ENCODE peak calls at places on chromosomes 7 and 10, in eight cellular contexts. I is mammary epithelial cell, X is heart right ventricle, S is SK-N-SH, F is tibial nerve, Q is cardiac fibroblast, V is AG10803, Z is lung. D is an unnamed sample.

GRCh38 chr10:71260622-71261325 is 48.4 kb downstream of the UNC5B start:
- DNase-seq in I (peak), X (peak), S (no peak), F (no peak), Q (peak), V (peak), Z (no peak), D (peak)

GRCh38 chr7:116697152-116697551 is 25.2 kb downstream of the MET start:
- DNase-seq in I (no peak), X (no peak), S (no peak), F (no peak), Q (no peak), V (no peak), Z (no peak), D (no peak)

GRCh38 chr10:48623009-48623408 is 18.1 kb upstream of the ARHGAP22 start:
- DNase-seq in I (no peak), X (no peak), S (no peak), F (no peak), Q (no peak), V (no peak), Z (no peak), D (no peak)

GRCh38 chr7:142347091-142347490 is 89.2 kb upstream of the PRSS58 start:
- DNase-seq in I (no peak), X (no peak), S (no peak), F (no peak), Q (no peak), V (no peak), Z (no peak), D (no peak)

GRCh38 chr10:21135396-21135973 is 238.4 kb upstream of the NEBL start:
- DNase-seq in I (no peak), X (no peak), S (no peak), F (no peak), Q (peak), V (no peak), Z (no peak), D (no peak)

GRCh38 chr10:15725603-15726002 is 5.9 kb upstream of the ITGA8 start:
- DNase-seq in I (peak), X (no peak), S (peak), F (no peak), Q (peak), V (peak), Z (no peak), D (peak)

GRCh38 chr7:28686418-28686800 is 271.7 kb downstream of the TRIL start:
- DNase-seq in I (peak), X (no peak), S (peak), F (no peak), Q (peak), V (peak), Z (no peak), D (peak)

GRCh38 chr10:119445311-119445934 is 97.1 kb downstream of the RGS10 start:
- DNase-seq in I (peak), X (peak), S (peak), F (peak), Q (peak), V (peak), Z (peak), D (peak)

GRCh38 chr10:6840093-6840763 is 260.2 kb upstream of the PRKCQ start:
- DNase-seq in I (peak), X (no peak), S (no peak), F (no peak), Q (peak), V (peak), Z (no peak), D (peak)

GRCh38 chr7:106744507-106745180 is 83.7 kb upstream of the CCDC71L start:
- DNase-seq in I (no peak), X (no peak), S (no peak), F (no peak), Q (no peak), V (peak), Z (no peak), D (no peak)

GRCh38 chr7:48004023-48004422 is 24.6 kb upstream of the HUS1 start:
- DNase-seq in I (no peak), X (no peak), S (no peak), F (no peak), Q (no peak), V (peak), Z (no peak), D (no peak)

GRCh38 chr7:80775481-80775880 is 137.0 kb downstream of the CD36 start:
- DNase-seq in I (peak), X (no peak), S (no peak), F (no peak), Q (no peak), V (no peak), Z (no peak), D (no peak)

GRCh38 chr10:27620425-27621397 is 116.6 kb downstream of the RAB18 start:
- DNase-seq in I (peak), X (no peak), S (no peak), F (no peak), Q (peak), V (peak), Z (no peak), D (peak)

GRCh38 chr10:107686095-107686494 is 521.6 kb upstream of the SORCS1 start:
- DNase-seq in I (no peak), X (no peak), S (no peak), F (peak), Q (no peak), V (no peak), Z (no peak), D (no peak)

GRCh38 chr7:74418076-74418475 is 35.6 kb upstream of the GTF2IRD1 start:
- DNase-seq in I (no peak), X (no peak), S (no peak), F (no peak), Q (no peak), V (no peak), Z (no peak), D (no peak)

GRCh38 chr10:43111101-43111500 is 27.1 kb upstream of the CSGALNACT2 start:
- DNase-seq in I (no peak), X (no peak), S (no peak), F (no peak), Q (no peak), V (no peak), Z (no peak), D (no peak)

GRCh38 chr7:47196106-47196630 is 385.7 kb downstream of the TNS3 start:
- DNase-seq in I (no peak), X (no peak), S (no peak), F (no peak), Q (no peak), V (no peak), Z (no peak), D (no peak)

GRCh38 chr7:21028186-21028989 is 241.7 kb upstream of the SP8 start:
- DNase-seq in I (peak), X (no peak), S (no peak), F (no peak), Q (no peak), V (no peak), Z (no peak), D (no peak)

GRCh38 chr10:131148270-131148669 is 163.3 kb downstream of the TCERG1L start:
- DNase-seq in I (no peak), X (no peak), S (no peak), F (no peak), Q (no peak), V (no peak), Z (no peak), D (no peak)

GRCh38 chr10:90417056-90417455 is 440.8 kb downstream of the HTR7 start:
- DNase-seq in I (peak), X (no peak), S (no peak), F (no peak), Q (peak), V (peak), Z (no peak), D (peak)

GRCh38 chr7:158596745-158597144 is 9.1 kb upstream of the PTPRN2 start:
- DNase-seq in I (no peak), X (no peak), S (no peak), F (no peak), Q (no peak), V (no peak), Z (no peak), D (no peak)

GRCh38 chr7:91140982-91141381 is 123.3 kb upstream of the FZD1 start:
- DNase-seq in I (no peak), X (no peak), S (no peak), F (no peak), Q (no peak), V (no peak), Z (no peak), D (no peak)

GRCh38 chr7:1099154-1099542 is 11.2 kb downstream of the GPER1 start:
- DNase-seq in I (no peak), X (no peak), S (no peak), F (no peak), Q (no peak), V (no peak), Z (no peak), D (no peak)

GRCh38 chr7:72153132-72153512 is 259.0 kb downstream of the CALN1 start:
- DNase-seq in I (no peak), X (no peak), S (no peak), F (no peak), Q (no peak), V (no peak), Z (no peak), D (no peak)

GRCh38 chr10:106795619-106796018 is 368.9 kb downstream of the SORCS1 start:
- DNase-seq in I (no peak), X (peak), S (peak), F (no peak), Q (peak), V (no peak), Z (no peak), D (no peak)

GRCh38 chr7:104341545-104341944 is 13.1 kb downstream of the LHFPL3 start:
- DNase-seq in I (no peak), X (no peak), S (peak), F (no peak), Q (no peak), V (no peak), Z (no peak), D (no peak)

GRCh38 chr10:47277352-47278151 is 22.4 kb upstream of the GDF10 start:
- DNase-seq in I (peak), X (no peak), S (no peak), F (no peak), Q (no peak), V (no peak), Z (no peak), D (no peak)

GRCh38 chr7:39609462-39610149 is 13.8 kb upstream of the RALA start:
- DNase-seq in I (no peak), X (peak), S (peak), F (no peak), Q (no peak), V (no peak), Z (no peak), D (no peak)

GRCh38 chr7:69843653-69844052 is 245.4 kb downstream of the AUTS2 start:
- DNase-seq in I (no peak), X (no peak), S (no peak), F (no peak), Q (no peak), V (no peak), Z (no peak), D (no peak)

GRCh38 chr10:72242675-72243074 is 26.6 kb upstream of the ASCC1 start:
- DNase-seq in I (no peak), X (peak), S (no peak), F (peak), Q (peak), V (peak), Z (peak), D (no peak)

GRCh38 chr10:110226926-110227641 is 19.7 kb downstream of the MXI1 start:
- DNase-seq in I (peak), X (peak), S (no peak), F (peak), Q (no peak), V (no peak), Z (peak), D (no peak)

GRCh38 chr10:133247681-133248333 is 10.2 kb downstream of the VENTX start:
- DNase-seq in I (no peak), X (no peak), S (no peak), F (no peak), Q (peak), V (no peak), Z (no peak), D (no peak)

GRCh38 chr10:133249975-133250754 is 12.5 kb downstream of the VENTX start:
- DNase-seq in I (no peak), X (no peak), S (no peak), F (no peak), Q (no peak), V (no peak), Z (no peak), D (no peak)

GRCh38 chr10:133251388-133252222 is 13.9 kb downstream of the VENTX start:
- DNase-seq in I (no peak), X (no peak), S (no peak), F (no peak), Q (peak), V (no peak), Z (no peak), D (no peak)

GRCh38 chr10:133248334-133248715 is 10.7 kb downstream of the VENTX start:
- DNase-seq in I (no peak), X (no peak), S (no peak), F (no peak), Q (no peak), V (no peak), Z (no peak), D (no peak)

GRCh38 chr10:133249094-133249780 is 11.6 kb downstream of the VENTX start:
- DNase-seq in I (no peak), X (no peak), S (no peak), F (no peak), Q (no peak), V (no peak), Z (no peak), D (no peak)
- TF ChIP-seq CTCF in I (no peak), X (no peak), S (no peak), F (no peak), Q (no peak), V (no peak), Z (no peak), D (no peak)

GRCh38 chr10:93299195-93299594 is 182.9 kb downstream of the MYOF start:
- DNase-seq in I (no peak), X (no peak), S (no peak), F (no peak), Q (no peak), V (no peak), Z (no peak), D (no peak)

GRCh38 chr10:93300518-93300917 is 181.6 kb downstream of the MYOF start:
- DNase-seq in I (no peak), X (no peak), S (no peak), F (no peak), Q (no peak), V (no peak), Z (no peak), D (no peak)

GRCh38 chr10:93300981-93301380 is 181.2 kb downstream of the MYOF start:
- DNase-seq in I (no peak), X (no peak), S (no peak), F (no peak), Q (no peak), V (no peak), Z (no peak), D (no peak)

GRCh38 chr10:93296151-93296550 is 186.0 kb downstream of the MYOF start:
- DNase-seq in I (no peak), X (no peak), S (no peak), F (no peak), Q (no peak), V (no peak), Z (no peak), D (no peak)

GRCh38 chr10:93299606-93300353 is 182.4 kb downstream of the MYOF start:
- DNase-seq in I (no peak), X (no peak), S (no peak), F (no peak), Q (no peak), V (peak), Z (no peak), D (peak)
- H3K4me3 ChIP-seq in I (no peak), X (no peak), S (no peak), F (no peak), Q (no peak), V (no peak), Z (no peak), D (peak)

DNA sequence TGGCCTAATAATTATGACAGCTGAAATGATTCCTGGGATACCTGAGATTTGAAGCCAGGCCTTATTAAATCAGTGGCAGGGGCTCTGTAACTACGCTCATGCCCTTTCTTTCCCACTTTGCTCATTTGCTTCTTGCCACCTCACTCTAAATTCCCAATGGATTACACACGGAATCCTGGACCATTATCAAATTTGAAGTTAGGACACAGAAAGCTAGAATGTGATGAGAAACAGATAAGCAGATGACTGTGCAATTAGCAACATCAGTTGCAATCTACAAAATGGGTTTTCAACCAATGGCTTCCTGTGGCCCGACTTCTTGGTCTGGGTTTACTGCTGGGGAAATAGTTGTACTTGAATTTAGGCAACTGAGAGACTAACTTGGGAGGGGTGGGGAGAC is 374.3 kb downstream of the INHBA start:
- DNase-seq in I (no peak), X (no peak), S (no peak), F (no peak), Q (no peak), V (peak), Z (no peak), D (peak)
- TF ChIP-seq CTCF in I (no peak), X (no peak), S (no peak), F (no peak), Q (no peak), V (no peak), Z (no peak), D (no peak)

GRCh38 chr7:96075510-96076349 is 246.2 kb downstream of the SLC25A13 start:
- DNase-seq in I (peak), X (peak), S (peak), F (no peak), Q (peak), V (peak), Z (peak), D (peak)

GRCh38 chr7:96080021-96080420 is 241.9 kb downstream of the SLC25A13 start:
- DNase-seq in I (peak), X (no peak), S (no peak), F (no peak), Q (no peak), V (no peak), Z (no peak), D (peak)

GRCh38 chr7:96076350-96076707 is 245.6 kb downstream of the SLC25A13 start:
- DNase-seq in I (no peak), X (no peak), S (no peak), F (no peak), Q (no peak), V (no peak), Z (no peak), D (no peak)
- H3K4me3 ChIP-seq in I (peak), X (peak), S (peak), F (peak), Q (no peak), V (peak), Z (no peak), D (peak)